ENCODE peak calls at places on chromosomes 4 and X, in six cellular contexts. V is ovary; C is PC-9; K is aorta; M is SK-N-SH; A is CD8-positive, alpha-beta memory T cell. D is an unnamed sample.

GRCh38 chr4:12538162-12538561 is 946.0 kb downstream of the RAB28 start:
- DNase-seq in V (no peak), C (no peak), K (no peak), M (no peak), A (no peak), D (no peak)

GRCh38 chr4:184157322-184157721 is 60.4 kb downstream of the ENPP6 start:
- DNase-seq in V (no peak), C (no peak), K (no peak), M (no peak), A (no peak), D (no peak)

GRCh38 chr4:160110891-160111290 is 1008.0 kb downstream of the RAPGEF2 start:
- DNase-seq in V (no peak), C (no peak), K (no peak), M (peak; percentile 2), A (no peak), D (no peak)

GRCh38 chrX:154780968-154781367 is 18.3 kb downstream of the DKC1 start:
- DNase-seq in V (no peak), C (no peak), K (no peak), M (no peak), A (no peak), D (no peak)

GRCh38 chrX:119062750-119063374 is 9.9 kb upstream of the CT47C1 start:
- DNase-seq in V (no peak), C (no peak), K (no peak), M (no peak), A (no peak), D (no peak)

GRCh38 chrX:46294234-46294633 is 251.0 kb downstream of the ZNF674 start:
- DNase-seq in V (no peak), C (peak; percentile 42), K (no peak), M (no peak), A (no peak), D (no peak)

GRCh38 chr4:123037809-123038208 is 115.4 kb upstream of the NUDT6 start:
- DNase-seq in V (no peak), C (no peak), K (no peak), M (no peak), A (no peak), D (no peak)

GRCh38 chrX:19334945-19335626 is 8.6 kb upstream of the PDHA1 start:
- DNase-seq in V (no peak), C (no peak), K (no peak), M (no peak), A (peak; percentile 12), D (peak; percentile 44)

GRCh38 chr4:73257995-73258667 is 467 bp downstream of the ANKRD17 start:
- DNase-seq in V (peak; percentile 54), C (no peak), K (no peak), M (peak; percentile 57), A (no peak), D (peak; percentile 44)

GRCh38 chr4:13733817-13734216 is 106.3 kb upstream of the BOD1L1 start:
- DNase-seq in V (no peak), C (peak; percentile 68), K (no peak), M (peak; percentile 30), A (no peak), D (no peak)

GRCh38 chr4:143335979-143336827 is 473 bp upstream of the GAB1 start:
- DNase-seq in V (peak; percentile 91), C (peak; percentile 62), K (peak; percentile 96), M (peak; percentile 92), A (peak; percentile 19), D (peak; percentile 95)

GRCh38 chrX:71154641-71155040 is 10.0 kb downstream of the NLGN3 start:
- DNase-seq in V (no peak), C (no peak), K (peak; percentile 63), M (no peak), A (no peak), D (no peak)

DNA sequence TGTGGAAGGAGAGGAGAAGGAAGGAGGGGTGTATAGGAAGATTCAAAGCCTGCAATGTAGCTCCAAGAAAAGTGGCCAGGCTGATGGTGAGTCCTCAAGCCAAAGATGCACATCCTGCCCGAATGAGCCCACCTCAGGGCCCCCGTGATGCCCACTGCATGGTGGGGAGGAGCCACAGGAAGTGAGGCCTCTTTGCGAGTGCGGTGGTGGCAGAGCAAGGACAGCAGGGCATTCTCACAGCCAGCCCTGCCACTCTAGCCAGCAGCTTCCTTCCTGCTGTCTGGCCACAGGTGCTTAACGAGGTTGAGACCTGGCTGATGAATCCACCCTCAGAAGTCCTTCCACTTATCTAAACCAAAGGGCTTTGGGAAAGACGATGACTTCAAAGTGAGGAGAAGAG is 55.8 kb downstream of the BCOR start:
- DNase-seq in V (no peak), C (no peak), K (no peak), M (no peak), A (no peak), D (no peak)
- H3K27me3 ChIP-seq in V (no peaks in the 10 kb centered on the region), C (no peaks in the 10 kb centered on the region), K (no peaks in the 10 kb centered on the region), M (no peaks in the 10 kb centered on the region), A (no peaks in the 10 kb centered on the region), D (peaks cover 11% of the 10 kb centered on the region)

GRCh38 chr4:6095023-6095817 is 77.0 kb upstream of the C4orf50 start:
- DNase-seq in V (no peak), C (no peak), K (no peak), M (no peak), A (no peak), D (no peak)
- H3K27me3 ChIP-seq in V (no peaks in the 10 kb centered on the region), C (peaks cover 31% of the 10 kb centered on the region), K (no peaks in the 10 kb centered on the region), M (no peaks in the 10 kb centered on the region), A (no peaks in the 10 kb centered on the region), D (no peaks in the 10 kb centered on the region)

GRCh38 chr4:146051724-146052396 is 113.2 kb upstream of the ZNF827 start:
- DNase-seq in V (no peak), C (peak; percentile 59), K (no peak), M (no peak), A (no peak), D (no peak)
- H3K27me3 ChIP-seq in V (no peaks in the 10 kb centered on the region), C (no peaks in the 10 kb centered on the region), K (no peaks in the 10 kb centered on the region), M (no peaks in the 10 kb centered on the region), A (no peaks in the 10 kb centered on the region), D (no peaks in the 10 kb centered on the region)

DNA sequence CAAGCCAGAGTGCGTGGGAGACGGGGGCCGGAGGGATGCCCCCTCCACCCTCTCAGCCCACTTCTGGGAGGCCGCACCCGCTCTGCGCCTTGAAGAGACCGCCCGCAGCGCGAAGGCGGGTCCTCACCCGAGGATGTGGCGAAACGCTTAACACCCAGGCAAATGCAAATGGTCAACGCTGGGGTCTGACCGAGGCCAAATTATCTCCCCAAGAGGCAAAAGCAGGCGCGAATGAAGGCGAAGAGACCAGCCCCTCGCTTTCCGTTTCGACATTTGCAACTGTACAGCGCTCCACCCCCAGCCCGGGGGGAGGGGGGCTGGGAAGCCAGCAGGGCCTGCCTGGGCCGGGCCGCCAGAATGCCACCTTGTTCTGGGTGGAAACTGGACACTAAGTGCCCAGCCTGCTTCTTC is 137.7 kb upstream of the ZIC3 start:
- DNase-seq in V (no peak), C (no peak), K (peak; percentile 75), M (no peak), A (no peak), D (no peak)
- H3K27me3 ChIP-seq in V (no peaks in the 10 kb centered on the region), C (no peaks in the 10 kb centered on the region), K (no peaks in the 10 kb centered on the region), M (peaks cover 45% of the 10 kb centered on the region), A (peaks cover 14% of the 10 kb centered on the region), D (peaks cover 62% of the 10 kb centered on the region)

GRCh38 chr4:15781427-15782095 is 3.4 kb downstream of the CD38 start:
- DNase-seq in V (no peak), C (no peak), K (peak; percentile 37), M (no peak), A (no peak), D (no peak)
- H3K27me3 ChIP-seq in V (no peaks in the 10 kb centered on the region), C (no peaks in the 10 kb centered on the region), K (no peaks in the 10 kb centered on the region), M (peaks cover 16% of the 10 kb centered on the region), A (no peaks in the 10 kb centered on the region), D (no peaks in the 10 kb centered on the region)

GRCh38 chr4:56657818-56658217 is 23.3 kb downstream of the HOPX start:
- DNase-seq in V (no peak), C (no peak), K (no peak), M (no peak), A (no peak), D (no peak)
- H3K27me3 ChIP-seq in V (peaks cover 2% of the 10 kb centered on the region), C (no peaks in the 10 kb centered on the region), K (no peaks in the 10 kb centered on the region), M (peaks cover 59% of the 10 kb centered on the region), A (no peaks in the 10 kb centered on the region), D (peaks cover 3% of the 10 kb centered on the region)

DNA sequence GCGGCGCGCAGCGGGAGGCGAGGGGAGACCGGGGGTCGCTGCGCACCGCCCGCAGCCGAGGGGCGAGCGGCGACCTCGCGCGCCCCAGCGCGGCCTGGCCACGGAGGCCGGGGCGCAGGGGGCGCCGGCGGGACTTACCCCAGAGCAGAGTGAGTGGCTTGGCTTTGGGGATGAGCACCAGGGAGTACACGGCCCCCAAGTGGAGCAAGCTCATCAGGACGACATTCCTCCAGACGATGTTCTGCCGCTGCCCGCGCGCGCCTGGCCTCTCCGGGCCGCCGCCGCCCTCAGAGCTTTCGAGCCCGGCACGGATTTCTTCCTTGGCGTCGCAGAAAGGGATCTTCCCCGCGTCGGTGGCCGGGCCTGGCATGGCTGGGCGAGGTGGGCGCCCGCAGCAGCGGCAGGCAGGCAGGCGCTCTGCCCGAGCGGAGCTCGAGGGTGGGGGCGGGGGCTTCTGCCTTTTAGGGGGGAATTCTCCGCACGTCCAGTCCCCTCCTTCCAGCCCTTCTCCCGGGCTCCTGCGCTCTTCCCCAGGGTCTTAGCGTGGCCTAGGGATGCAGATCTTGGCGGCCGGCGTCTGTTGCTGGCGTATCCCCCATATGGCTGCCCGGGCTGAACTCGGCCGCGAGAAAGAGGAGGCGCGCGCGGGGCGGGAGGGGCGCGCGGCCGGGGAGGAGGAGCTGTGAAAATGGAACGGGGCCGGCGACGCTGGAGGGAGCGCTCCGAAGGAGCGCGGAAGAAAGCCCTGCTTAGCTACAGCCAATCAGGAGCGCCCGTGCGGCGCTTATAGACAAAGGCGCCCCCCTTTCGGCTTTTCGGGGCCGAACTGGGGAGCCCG is at the start of gene SCD5:
- DNase-seq in V (peak; percentile 87), C (peak; percentile 55), K (peak; percentile 88), M (peak; percentile 86), A (peak; percentile 52), D (peak; percentile 87)
- H3K27me3 ChIP-seq in V (no peaks in the 10 kb centered on the region), C (no peaks in the 10 kb centered on the region), K (no peaks in the 10 kb centered on the region), M (no peaks in the 10 kb centered on the region), A (no peaks in the 10 kb centered on the region), D (no peaks in the 10 kb centered on the region)

DNA sequence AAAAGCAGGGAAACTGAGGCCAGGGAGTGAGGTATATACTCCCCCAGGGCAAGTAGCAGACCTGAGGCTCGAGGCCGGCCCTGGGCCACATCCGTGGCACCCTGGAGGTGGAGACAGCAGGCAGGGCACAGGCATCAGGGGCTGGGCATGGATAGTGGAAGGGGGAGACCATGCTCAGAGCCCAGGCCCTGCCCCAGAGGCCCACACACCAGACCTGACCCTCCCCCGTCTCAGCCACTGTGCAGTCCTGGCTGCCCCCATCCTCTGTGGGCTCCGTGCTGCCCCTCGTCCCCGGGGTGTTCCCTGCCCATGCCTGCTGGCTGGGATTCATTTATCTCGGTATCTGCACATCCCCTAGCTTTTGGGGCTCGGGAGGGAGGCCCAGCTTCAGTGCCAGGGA is 103.1 kb upstream of the NKX1-1 start:
- DNase-seq in V (no peak), C (no peak), K (peak; percentile 60), M (no peak), A (no peak), D (no peak)
- H3K27me3 ChIP-seq in V (no peaks in the 10 kb centered on the region), C (peaks cover 84% of the 10 kb centered on the region), K (no peaks in the 10 kb centered on the region), M (peaks cover 54% of the 10 kb centered on the region), A (no peaks in the 10 kb centered on the region), D (no peaks in the 10 kb centered on the region)